ENCODE peak calls at places on chromosomes 3 and 15, in five cellular contexts. B is mucosa of descending colon; K is NCI-H1092; U is endothelial cell; F is CD8-positive, alpha-beta T cell. E is an unnamed sample.

GRCh38 chr3:44870375-44871061 is 3.9 kb upstream of the TGM4 start:
- DNase-seq in B (peak), K (peak), U (no peak), F (no peak), E (no peak)

GRCh38 chr15:77659350-77660321 is 26.9 kb upstream of the LINGO1 start:
- DNase-seq in B (peak), K (no peak), U (peak), F (no peak), E (peak)

GRCh38 chr15:82018201-82018600 is 27.6 kb downstream of the MEX3B start:
- DNase-seq in B (no peak), K (no peak), U (no peak), F (no peak), E (no peak)

GRCh38 chr3:49132437-49133225 is at the start of gene LAMB2:
- DNase-seq in B (peak), K (no peak), U (peak), F (no peak), E (no peak)

GRCh38 chr3:171916888-171917287 is 73.7 kb downstream of the TMEM212 start:
- DNase-seq in B (no peak), K (no peak), U (no peak), F (no peak), E (no peak)

GRCh38 chr3:157499342-157499963 is 3.8 kb downstream of the VEPH1 start:
- DNase-seq in B (peak), K (no peak), U (peak), F (no peak), E (no peak)

GRCh38 chr3:105785790-105786189 is 83.0 kb downstream of the CBLB start:
- DNase-seq in B (no peak), K (no peak), U (no peak), F (no peak), E (no peak)

GRCh38 chr3:191959876-191960418 is 499.0 kb downstream of the PYDC2 start:
- DNase-seq in B (no peak), K (no peak), U (no peak), F (no peak), E (no peak)

GRCh38 chr3:14210843-14211594 is 32.4 kb downstream of the LSM3 start:
- DNase-seq in B (no peak), K (no peak), U (no peak), F (no peak), E (no peak)

GRCh38 chr15:40345867-40346578 is 4.8 kb upstream of the PHGR1 start:
- DNase-seq in B (peak), K (no peak), U (no peak), F (no peak), E (no peak)

GRCh38 chr15:31392761-31393401 is 66.2 kb downstream of the KLF13 start:
- DNase-seq in B (peak), K (no peak), U (no peak), F (peak), E (peak)

GRCh38 chr15:75431250-75431649 is 20.2 kb downstream of the SIN3A start:
- DNase-seq in B (no peak), K (no peak), U (no peak), F (no peak), E (no peak)

GRCh38 chr15:67832965-67833503 is 6.8 kb downstream of the RNU6-1 start:
- DNase-seq in B (no peak), K (no peak), U (peak), F (no peak), E (no peak)

GRCh38 chr3:114878119-114878839 is 268.8 kb downstream of the ZBTB20 start:
- DNase-seq in B (no peak), K (no peak), U (no peak), F (no peak), E (no peak)

GRCh38 chr3:26712211-26713026 is 89.8 kb downstream of the LRRC3B start:
- DNase-seq in B (no peak), K (peak), U (peak), F (no peak), E (peak)

GRCh38 chr15:48905216-48905615 is 27.3 kb downstream of the EID1 start:
- DNase-seq in B (no peak), K (no peak), U (no peak), F (no peak), E (no peak)